ENCODE peak calls at places on chromosomes 16 and 17, in four cellular contexts. H, T, S and Z are unnamed samples.

GRCh38 chr16:57815987-57816745 is 13.9 kb upstream of the KIFC3 start:
- DNase-seq in T (no peak), S (no peak), H (no peak), Z (peak; percentile 16)

GRCh38 chr17:79047291-79047920 is 23.4 kb downstream of the C1QTNF1 start:
- DNase-seq in T (no peak), H (no peak), S (no peak), Z (no peak)

GRCh38 chr17:47687748-47688147 is 6.2 kb upstream of the TBKBP1 start:
- DNase-seq in H (no peak), T (no peak), S (no peak), Z (peak; percentile 20)

GRCh38 chr17:1829189-1829578 is 518 bp downstream of the SMYD4 start:
- DNase-seq in T (peak; percentile 49), S (no peak), H (no peak), Z (no peak)

GRCh38 chr16:70746040-70746707 is 54.8 kb downstream of the VAC14 start:
- DNase-seq in T (no peak), S (no peak), H (no peak), Z (no peak)

GRCh38 chr17:7001562-7001961 is 5.7 kb downstream of the ALOX12 start:
- DNase-seq in T (no peak), H (no peak), S (no peak), Z (no peak)

GRCh38 chr17:73427198-73427597 is 115.4 kb upstream of the CDC42EP4 start:
- DNase-seq in T (no peak), S (no peak), H (peak; percentile 2), Z (no peak)

GRCh38 chr17:57732062-57732461 is 13.0 kb downstream of the CCDC182 start:
- DNase-seq in S (no peak), T (no peak), H (no peak), Z (no peak)

GRCh38 chr16:47278571-47278970 is 134.8 kb upstream of the NETO2 start:
- DNase-seq in H (no peak), T (no peak), S (no peak), Z (no peak)

GRCh38 chr16:14509055-14509454 is 121.0 kb downstream of the PARN start:
- DNase-seq in H (no peak), T (no peak), S (no peak), Z (peak; percentile 4)

GRCh38 chr16:2820836-2821482 is 3.9 kb downstream of the PRSS21 start:
- DNase-seq in S (no peak), H (no peak), T (no peak), Z (no peak)

GRCh38 chr17:49995055-49995738 is at the start of gene DLX3:
- DNase-seq in H (peak; percentile 25), T (peak; percentile 78), S (no peak), Z (no peak)

GRCh38 chr16:49281843-49282642 is 405 bp upstream of the CBLN1 start:
- DNase-seq in T (peak; percentile 96), H (peak; percentile 93), S (no peak), Z (peak; percentile 50)

GRCh38 chr16:81610144-81610842 is 165.7 kb downstream of the CMIP start:
- DNase-seq in S (no peak), T (no peak), H (no peak), Z (peak; percentile 68)